ENCODE peak calls at places on chromosomes 5 and 9, in six cellular contexts. L is stimulated activated CD4-positive, alpha-beta T cell treated with anti-CD3 and anti-CD28 coated beads, Interleukin-2, amount 100 ng/mL, for 24 hours; K is stimulated activated naive B cell treated with anti-CD40 and anti-IgM and Interleukin-4, amounts not matched to agents 10 μg/mL and 1 μg/mL and 100 μg/mL, for 72 hours; D is substantia nigra; W is activated CD4-positive, alpha-beta T cell treated with anti-CD3 and anti-CD28 coated beads for 24 hours; S is Daoy. T is an unnamed sample.

GRCh38 chr9:106757539-106757938 is 105.4 kb upstream of the ZNF462 start:
- DNase-seq in L (no peak), K (no peak), D (no peak), W (no peak), S (no peak), T (no peak)

GRCh38 chr5:139443766-139444473 is 4.6 kb upstream of the DNAJC18 start:
- DNase-seq in L (no peak), K (no peak), D (no peak), W (no peak), S (peak), T (no peak)

GRCh38 chr5:147434049-147434448 is 75.8 kb downstream of the DPYSL3 start:
- DNase-seq in L (no peak), K (no peak), D (no peak), W (no peak), S (no peak), T (no peak)

GRCh38 chr5:8650197-8650596 is 781.2 kb downstream of the MTRR start:
- DNase-seq in L (no peak), K (no peak), D (no peak), W (no peak), S (no peak), T (no peak)

GRCh38 chr9:68805890-68806517 is 101.0 kb downstream of the PIP5K1B start:
- DNase-seq in L (no peak), K (no peak), D (no peak), W (no peak), S (no peak), T (no peak)

GRCh38 chr5:78291687-78292086 is 2.8 kb downstream of the AP3B1 start:
- DNase-seq in L (no peak), K (no peak), D (no peak), W (no peak), S (no peak), T (no peak)

GRCh38 chr9:108445431-108446018 is 410.3 kb downstream of the ACTL7B start:
- DNase-seq in L (no peak), K (no peak), D (peak), W (no peak), S (no peak), T (no peak)

GRCh38 chr5:156327306-156327705 is 342 bp downstream of the SGCD start:
- DNase-seq in L (no peak), K (no peak), D (no peak), W (no peak), S (peak), T (no peak)

GRCh38 chr5:150633424-150633823 is 7.0 kb upstream of the SYNPO start:
- DNase-seq in L (no peak), K (no peak), D (no peak), W (no peak), S (no peak), T (no peak)

GRCh38 chr9:110323831-110324230 is 13.8 kb downstream of the TXNDC8 start:
- DNase-seq in L (no peak), K (no peak), D (no peak), W (no peak), S (no peak), T (no peak)

GRCh38 chr9:1918642-1919041 is 96.5 kb upstream of the SMARCA2 start:
- DNase-seq in L (no peak), K (no peak), D (no peak), W (no peak), S (no peak), T (no peak)

GRCh38 chr5:98768160-98769005 is 5.1 kb upstream of the RGMB start:
- DNase-seq in L (peak), K (peak), D (peak), W (no peak), S (peak), T (no peak)

GRCh38 chr9:91131433-91131839 is 230.3 kb downstream of the AUH start:
- DNase-seq in L (peak), K (peak), D (no peak), W (peak), S (peak), T (no peak)

GRCh38 chr5:143758015-143758414 is 53.9 kb upstream of the HMHB1 start:
- DNase-seq in L (no peak), K (no peak), D (no peak), W (no peak), S (no peak), T (no peak)

GRCh38 chr5:133205204-133205603 is 153.4 kb downstream of the HSPA4 start:
- DNase-seq in L (no peak), K (no peak), D (no peak), W (no peak), S (no peak), T (no peak)